ENCODE peak calls at places on chromosomes 12 and 14, in eight cellular contexts. One of them, this sample, is unnamed.

GRCh38 chr12:115010324-115010995 is 326.5 kb upstream of the TBX3 start:
- DNase-seq in A549: no peak
- DNase-seq in left lung: no peak
- DNase-seq in CD8-positive, alpha-beta T cell: no peak
- DNase-seq in heart right ventricle: no peak
- DNase-seq in AG04450: no peak
- DNase-seq in HL-60: no peak
- DNase-seq in cardiac fibroblast: no peak
- DNase-seq in this sample: no peak

GRCh38 chr12:88960213-88960878 is 380.1 kb upstream of the KITLG start:
- DNase-seq in A549: no peak
- DNase-seq in left lung: no peak
- DNase-seq in CD8-positive, alpha-beta T cell: no peak
- DNase-seq in heart right ventricle: no peak
- DNase-seq in AG04450: no peak
- DNase-seq in HL-60: no peak
- DNase-seq in cardiac fibroblast: peak
- DNase-seq in this sample: no peak

GRCh38 chr12:21992823-21993222 is 51.6 kb upstream of the ABCC9 start:
- DNase-seq in A549: no peak
- DNase-seq in left lung: no peak
- DNase-seq in CD8-positive, alpha-beta T cell: no peak
- DNase-seq in heart right ventricle: no peak
- DNase-seq in AG04450: no peak
- DNase-seq in HL-60: peak
- DNase-seq in cardiac fibroblast: peak
- DNase-seq in this sample: no peak

GRCh38 chr12:67413577-67413976 is 144.4 kb downstream of the CAND1 start:
- DNase-seq in A549: no peak
- DNase-seq in left lung: no peak
- DNase-seq in CD8-positive, alpha-beta T cell: no peak
- DNase-seq in heart right ventricle: no peak
- DNase-seq in AG04450: no peak
- DNase-seq in HL-60: no peak
- DNase-seq in cardiac fibroblast: no peak
- DNase-seq in this sample: no peak

GRCh38 chr14:106327234-106327633 is 800.9 kb downstream of the TMEM121 start:
- DNase-seq in A549: no peak
- DNase-seq in left lung: no peak
- DNase-seq in CD8-positive, alpha-beta T cell: no peak
- DNase-seq in heart right ventricle: no peak
- DNase-seq in AG04450: no peak
- DNase-seq in HL-60: no peak
- DNase-seq in cardiac fibroblast: no peak
- DNase-seq in this sample: no peak

GRCh38 chr12:71019282-71019831 is 98.8 kb upstream of the PTPRR start:
- DNase-seq in A549: no peak
- DNase-seq in left lung: no peak
- DNase-seq in CD8-positive, alpha-beta T cell: no peak
- DNase-seq in heart right ventricle: no peak
- DNase-seq in AG04450: no peak
- DNase-seq in HL-60: no peak
- DNase-seq in cardiac fibroblast: no peak
- DNase-seq in this sample: no peak

GRCh38 chr14:97602438-97603117 is 805.4 kb downstream of the VRK1 start:
- DNase-seq in A549: no peak
- DNase-seq in left lung: no peak
- DNase-seq in CD8-positive, alpha-beta T cell: peak
- DNase-seq in heart right ventricle: no peak
- DNase-seq in AG04450: no peak
- DNase-seq in HL-60: no peak
- DNase-seq in cardiac fibroblast: no peak
- DNase-seq in this sample: no peak

GRCh38 chr12:7989827-7990491 is 42.6 kb upstream of the FOXJ2 start:
- DNase-seq in A549: no peak
- DNase-seq in left lung: peak
- DNase-seq in CD8-positive, alpha-beta T cell: peak
- DNase-seq in heart right ventricle: no peak
- DNase-seq in AG04450: no peak
- DNase-seq in HL-60: peak
- DNase-seq in cardiac fibroblast: peak
- DNase-seq in this sample: peak

GRCh38 chr12:57241556-57242310 is 9.3 kb downstream of the STAC3 start:
- DNase-seq in A549: no peak
- DNase-seq in left lung: peak
- DNase-seq in CD8-positive, alpha-beta T cell: no peak
- DNase-seq in heart right ventricle: no peak
- DNase-seq in AG04450: no peak
- DNase-seq in HL-60: no peak
- DNase-seq in cardiac fibroblast: no peak
- DNase-seq in this sample: no peak

GRCh38 chr12:57244306-57244696 is 6.7 kb downstream of the STAC3 start:
- DNase-seq in A549: no peak
- DNase-seq in left lung: no peak
- DNase-seq in CD8-positive, alpha-beta T cell: no peak
- DNase-seq in heart right ventricle: no peak
- DNase-seq in AG04450: no peak
- DNase-seq in HL-60: no peak
- DNase-seq in cardiac fibroblast: no peak
- DNase-seq in this sample: no peak

GRCh38 chr12:57242329-57242690 is 8.7 kb downstream of the STAC3 start:
- DNase-seq in A549: no peak
- DNase-seq in left lung: peak
- DNase-seq in CD8-positive, alpha-beta T cell: no peak
- DNase-seq in heart right ventricle: peak
- DNase-seq in AG04450: no peak
- DNase-seq in HL-60: no peak
- DNase-seq in cardiac fibroblast: no peak
- DNase-seq in this sample: no peak

GRCh38 chr12:57242691-57243454 is 8.1 kb downstream of the STAC3 start:
- DNase-seq in A549: peak
- DNase-seq in left lung: peak
- DNase-seq in CD8-positive, alpha-beta T cell: peak
- DNase-seq in heart right ventricle: peak
- DNase-seq in AG04450: no peak
- DNase-seq in HL-60: no peak
- DNase-seq in cardiac fibroblast: peak
- DNase-seq in this sample: no peak

DNA sequence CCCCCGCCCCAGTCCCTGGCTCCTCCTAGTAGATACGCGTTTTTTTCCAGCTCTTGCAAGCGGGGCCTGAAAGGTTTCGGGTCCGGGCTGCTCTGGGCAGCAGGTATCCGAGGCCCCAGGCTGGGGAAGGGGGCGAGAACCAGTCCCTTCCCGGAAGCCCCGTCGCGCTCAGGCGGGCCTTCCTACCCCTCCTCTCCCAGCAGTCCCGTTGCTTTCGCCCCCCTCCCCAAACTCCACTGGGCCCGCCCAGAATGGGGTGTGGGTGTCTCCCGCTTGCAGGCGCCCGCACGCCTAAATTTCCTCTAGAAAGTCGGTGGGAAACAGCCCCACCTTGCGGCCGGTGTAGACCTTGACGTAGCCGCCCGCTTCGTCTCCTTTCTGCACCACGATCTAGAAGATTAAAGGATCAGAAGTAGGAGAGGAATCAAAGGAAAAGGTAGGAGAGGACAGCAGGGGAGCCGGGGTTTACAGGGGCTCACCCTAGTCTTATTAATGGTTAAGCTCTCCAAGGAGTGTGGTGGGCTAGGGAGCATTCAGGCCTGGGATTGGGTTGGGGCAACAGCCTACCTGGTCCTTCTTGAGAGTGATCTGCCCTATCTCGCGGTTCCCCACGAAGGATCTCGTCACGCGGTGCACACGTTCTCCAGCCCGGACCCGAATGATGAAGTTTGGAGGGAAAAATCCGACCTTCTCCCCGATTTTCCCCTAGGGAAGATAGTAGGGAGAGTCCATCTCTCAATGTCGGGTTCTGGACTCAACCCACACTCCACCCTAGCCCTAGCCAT is 7.3 kb downstream of the STAC3 start:
- DNase-seq in A549: peak
- DNase-seq in left lung: peak
- DNase-seq in CD8-positive, alpha-beta T cell: peak
- DNase-seq in heart right ventricle: peak
- DNase-seq in AG04450: no peak
- DNase-seq in HL-60: no peak
- DNase-seq in cardiac fibroblast: peak
- DNase-seq in this sample: peak
- H3K4me3 ChIP-seq in A549: peak
- H3K4me3 ChIP-seq in left lung: peak
- H3K4me3 ChIP-seq in CD8-positive, alpha-beta T cell: peak
- H3K4me3 ChIP-seq in heart right ventricle: no peak
- H3K4me3 ChIP-seq in AG04450: peak
- H3K4me3 ChIP-seq in HL-60: peak
- H3K4me3 ChIP-seq in cardiac fibroblast: peak
- H3K4me3 ChIP-seq in this sample: peak

GRCh38 chr14:95516554-95517209 is at the start of gene SYNE3:
- DNase-seq in A549: peak
- DNase-seq in left lung: peak
- DNase-seq in CD8-positive, alpha-beta T cell: peak
- DNase-seq in heart right ventricle: peak
- DNase-seq in AG04450: no peak
- DNase-seq in HL-60: no peak
- DNase-seq in cardiac fibroblast: peak
- DNase-seq in this sample: peak

GRCh38 chr14:95513261-95513660 is 3.2 kb downstream of the SYNE3 start:
- DNase-seq in A549: no peak
- DNase-seq in left lung: no peak
- DNase-seq in CD8-positive, alpha-beta T cell: no peak
- DNase-seq in heart right ventricle: no peak
- DNase-seq in AG04450: no peak
- DNase-seq in HL-60: no peak
- DNase-seq in cardiac fibroblast: no peak
- DNase-seq in this sample: no peak

GRCh38 chr14:95515080-95515489 is 1.4 kb downstream of the SYNE3 start:
- DNase-seq in A549: no peak
- DNase-seq in left lung: peak
- DNase-seq in CD8-positive, alpha-beta T cell: no peak
- DNase-seq in heart right ventricle: peak
- DNase-seq in AG04450: no peak
- DNase-seq in HL-60: no peak
- DNase-seq in cardiac fibroblast: peak
- DNase-seq in this sample: peak

GRCh38 chr14:95515523-95516517 is 630 bp downstream of the SYNE3 start:
- DNase-seq in A549: peak
- DNase-seq in left lung: peak
- DNase-seq in CD8-positive, alpha-beta T cell: peak
- DNase-seq in heart right ventricle: peak
- DNase-seq in AG04450: no peak
- DNase-seq in HL-60: peak
- DNase-seq in cardiac fibroblast: peak
- DNase-seq in this sample: peak

GRCh38 chr14:95514131-95515079 is 2.0 kb downstream of the SYNE3 start:
- DNase-seq in A549: no peak
- DNase-seq in left lung: no peak
- DNase-seq in CD8-positive, alpha-beta T cell: no peak
- DNase-seq in heart right ventricle: no peak
- DNase-seq in AG04450: no peak
- DNase-seq in HL-60: no peak
- DNase-seq in cardiac fibroblast: no peak
- DNase-seq in this sample: peak
- H3K4me3 ChIP-seq in A549: no peak
- H3K4me3 ChIP-seq in left lung: no peak
- H3K4me3 ChIP-seq in CD8-positive, alpha-beta T cell: peak
- H3K4me3 ChIP-seq in heart right ventricle: no peak
- H3K4me3 ChIP-seq in AG04450: no peak
- H3K4me3 ChIP-seq in HL-60: peak
- H3K4me3 ChIP-seq in cardiac fibroblast: no peak
- H3K4me3 ChIP-seq in this sample: peak

DNA sequence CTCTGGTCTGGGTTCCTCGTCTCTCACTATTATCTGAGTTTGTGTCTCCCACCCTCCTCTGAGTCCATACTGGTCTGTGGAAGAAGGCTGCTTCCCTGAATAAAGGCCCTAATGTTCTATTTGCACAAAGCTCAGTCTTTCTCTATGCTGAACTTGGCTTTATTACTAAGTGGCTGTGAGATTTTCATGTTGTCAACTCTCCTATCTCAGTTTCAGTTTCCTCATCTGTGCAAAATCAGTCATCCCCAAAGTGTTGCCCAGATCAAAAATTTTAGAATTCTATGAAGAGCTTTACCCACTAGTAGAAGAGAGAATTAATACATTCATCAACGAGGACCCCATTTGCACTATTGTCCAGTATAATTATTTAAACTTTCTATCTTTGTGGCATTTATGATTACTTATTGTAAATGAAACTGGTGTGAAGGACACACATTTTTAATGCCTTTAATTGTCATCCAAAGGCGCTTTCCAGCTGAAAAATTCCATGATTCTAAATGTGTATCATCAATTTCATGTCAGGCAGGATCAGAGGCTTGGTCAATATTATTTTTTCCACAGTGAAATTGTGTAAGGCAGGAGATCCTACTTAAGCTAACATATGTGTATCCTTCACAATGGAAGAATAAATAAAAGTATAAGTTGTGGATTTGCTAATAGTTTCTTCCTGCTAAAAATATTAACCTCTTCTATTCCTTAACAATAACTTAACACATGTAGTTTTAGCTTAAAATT is 79.1 kb upstream of the EEA1 start:
- DNase-seq in A549: no peak
- DNase-seq in left lung: no peak
- DNase-seq in CD8-positive, alpha-beta T cell: no peak
- DNase-seq in heart right ventricle: no peak
- DNase-seq in AG04450: no peak
- DNase-seq in HL-60: no peak
- DNase-seq in cardiac fibroblast: no peak
- DNase-seq in this sample: no peak
- H3K4me3 ChIP-seq in A549: no peak
- H3K4me3 ChIP-seq in left lung: no peak
- H3K4me3 ChIP-seq in CD8-positive, alpha-beta T cell: no peak
- H3K4me3 ChIP-seq in heart right ventricle: no peak
- H3K4me3 ChIP-seq in AG04450: no peak
- H3K4me3 ChIP-seq in HL-60: no peak
- H3K4me3 ChIP-seq in cardiac fibroblast: no peak
- H3K4me3 ChIP-seq in this sample: no peak

GRCh38 chr14:75343914-75344313 is 65.3 kb downstream of the FOS start:
- DNase-seq in A549: no peak
- DNase-seq in left lung: no peak
- DNase-seq in CD8-positive, alpha-beta T cell: no peak
- DNase-seq in heart right ventricle: no peak
- DNase-seq in AG04450: no peak
- DNase-seq in HL-60: no peak
- DNase-seq in cardiac fibroblast: peak
- DNase-seq in this sample: no peak

GRCh38 chr14:75341639-75342038 is 63.0 kb downstream of the FOS start:
- DNase-seq in A549: no peak
- DNase-seq in left lung: no peak
- DNase-seq in CD8-positive, alpha-beta T cell: no peak
- DNase-seq in heart right ventricle: no peak
- DNase-seq in AG04450: no peak
- DNase-seq in HL-60: peak
- DNase-seq in cardiac fibroblast: peak
- DNase-seq in this sample: no peak

GRCh38 chr14:75342762-75343599 is 64.4 kb downstream of the FOS start:
- DNase-seq in A549: no peak
- DNase-seq in left lung: no peak
- DNase-seq in CD8-positive, alpha-beta T cell: no peak
- DNase-seq in heart right ventricle: no peak
- DNase-seq in AG04450: no peak
- DNase-seq in HL-60: no peak
- DNase-seq in cardiac fibroblast: no peak
- DNase-seq in this sample: no peak

GRCh38 chr14:75340921-75341320 is 62.3 kb downstream of the FOS start:
- DNase-seq in A549: no peak
- DNase-seq in left lung: peak
- DNase-seq in CD8-positive, alpha-beta T cell: no peak
- DNase-seq in heart right ventricle: peak
- DNase-seq in AG04450: no peak
- DNase-seq in HL-60: peak
- DNase-seq in cardiac fibroblast: peak
- DNase-seq in this sample: peak

DNA sequence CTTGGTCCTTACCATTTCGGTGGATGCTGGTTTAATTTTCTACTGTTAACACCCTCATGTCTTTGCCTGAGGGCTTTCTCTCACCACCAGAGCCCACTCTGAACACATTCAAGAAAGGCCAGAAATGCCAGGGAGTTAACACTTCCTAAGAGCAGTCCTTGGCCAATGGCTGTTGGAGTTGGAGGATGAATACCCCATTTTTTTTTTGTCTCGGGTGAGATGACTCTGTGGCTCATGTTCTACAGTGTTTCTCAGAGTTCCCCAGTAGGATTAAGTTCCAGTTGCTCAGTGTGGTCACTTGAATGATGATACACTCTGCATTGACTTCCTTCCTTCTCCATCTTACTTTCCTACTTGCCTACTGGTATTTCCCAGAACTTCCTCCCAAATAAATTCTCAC is 65.8 kb downstream of the FOS start:
- DNase-seq in A549: no peak
- DNase-seq in left lung: no peak
- DNase-seq in CD8-positive, alpha-beta T cell: no peak
- DNase-seq in heart right ventricle: no peak
- DNase-seq in AG04450: no peak
- DNase-seq in HL-60: no peak
- DNase-seq in cardiac fibroblast: no peak
- DNase-seq in this sample: no peak
- H3K4me3 ChIP-seq in A549: no peak
- H3K4me3 ChIP-seq in left lung: no peak
- H3K4me3 ChIP-seq in CD8-positive, alpha-beta T cell: no peak
- H3K4me3 ChIP-seq in heart right ventricle: no peak
- H3K4me3 ChIP-seq in AG04450: no peak
- H3K4me3 ChIP-seq in HL-60: no peak
- H3K4me3 ChIP-seq in cardiac fibroblast: no peak
- H3K4me3 ChIP-seq in this sample: no peak

This sample was measured in lower lobe of right lung.